ENCODE peak calls at places on chromosomes 11 and 22, in seven cellular contexts. Y is transverse colon, U is prostate gland, Z is spleen, I is HCT116, Q is H1, J is K562. B is an unnamed sample.

GRCh38 chr11:35029979-35030378 is 109.0 kb upstream of the CD44 start:
- DNase-seq in J (peak), U (no peak), Y (no peak), Z (no peak), I (no peak), Q (no peak), B (no peak)

GRCh38 chr11:91742155-91742554 is 482.5 kb upstream of the FAT3 start:
- DNase-seq in Q (no peak), Y (no peak), U (no peak), J (no peak), Z (no peak), I (no peak), B (no peak)

GRCh38 chr22:46229701-46230100 is 20.4 kb downstream of the CDPF1 start:
- DNase-seq in Z (no peak), Q (no peak), Y (no peak), I (no peak), J (no peak), U (no peak), B (no peak)

GRCh38 chr11:47143322-47143721 is 33.4 kb downstream of the ARFGAP2 start:
- DNase-seq in Q (no peak), J (no peak), Y (no peak), Z (no peak), I (no peak), U (peak), B (peak)

GRCh38 chr11:111986589-111986988 is 38.6 kb upstream of the DLAT start:
- DNase-seq in Y (no peak), I (no peak), U (no peak), Z (no peak), Q (no peak), J (no peak), B (no peak)

GRCh38 chr11:71247551-71248250 is 4.7 kb downstream of the SHANK2 start:
- DNase-seq in U (peak), J (no peak), Y (no peak), I (no peak), Q (no peak), Z (peak), B (peak)

GRCh38 chr11:44793350-44794090 is 66.8 kb downstream of the TSPAN18 start:
- DNase-seq in J (peak), Z (peak), U (no peak), Q (no peak), I (no peak), Y (no peak), B (no peak)

GRCh38 chr11:129290966-129291365 is 84.7 kb upstream of the BARX2 start:
- DNase-seq in Y (no peak), Z (no peak), J (no peak), I (no peak), U (no peak), Q (no peak), B (no peak)

GRCh38 chr22:40396882-40397281 is 26.5 kb downstream of the SGSM3 start:
- DNase-seq in Q (no peak), U (peak), Z (no peak), Y (peak), J (no peak), I (no peak), B (no peak)

GRCh38 chr11:16883179-16883578 is 131.0 kb downstream of the PLEKHA7 start:
- DNase-seq in Q (no peak), U (peak), J (peak), I (peak), Z (no peak), Y (peak), B (no peak)
- TF ChIP-seq CTCF in Q (no peak), U (no peak), J (peak), I (peak), Z (peak), Y (no peak), B (no peak)

GRCh38 chr22:41948142-41948541 is 1.2 kb upstream of the CENPM start:
- DNase-seq in I (no peak), U (no peak), Y (no peak), Q (no peak), Z (no peak), J (no peak), B (no peak)

GRCh38 chr22:41947181-41948080 is 479 bp upstream of the CENPM start:
- DNase-seq in Y (no peak), I (no peak), Q (no peak), Z (no peak), U (no peak), J (peak), B (no peak)

GRCh38 chr22:41949297-41949965 is 2.5 kb upstream of the CENPM start:
- DNase-seq in U (no peak), Y (no peak), Z (peak), I (no peak), J (no peak), Q (no peak), B (no peak)

GRCh38 chr22:41943661-41944209 is 3.2 kb downstream of the CENPM start:
- DNase-seq in J (no peak), I (no peak), Z (no peak), Y (peak), U (no peak), Q (no peak), B (no peak)

DNA sequence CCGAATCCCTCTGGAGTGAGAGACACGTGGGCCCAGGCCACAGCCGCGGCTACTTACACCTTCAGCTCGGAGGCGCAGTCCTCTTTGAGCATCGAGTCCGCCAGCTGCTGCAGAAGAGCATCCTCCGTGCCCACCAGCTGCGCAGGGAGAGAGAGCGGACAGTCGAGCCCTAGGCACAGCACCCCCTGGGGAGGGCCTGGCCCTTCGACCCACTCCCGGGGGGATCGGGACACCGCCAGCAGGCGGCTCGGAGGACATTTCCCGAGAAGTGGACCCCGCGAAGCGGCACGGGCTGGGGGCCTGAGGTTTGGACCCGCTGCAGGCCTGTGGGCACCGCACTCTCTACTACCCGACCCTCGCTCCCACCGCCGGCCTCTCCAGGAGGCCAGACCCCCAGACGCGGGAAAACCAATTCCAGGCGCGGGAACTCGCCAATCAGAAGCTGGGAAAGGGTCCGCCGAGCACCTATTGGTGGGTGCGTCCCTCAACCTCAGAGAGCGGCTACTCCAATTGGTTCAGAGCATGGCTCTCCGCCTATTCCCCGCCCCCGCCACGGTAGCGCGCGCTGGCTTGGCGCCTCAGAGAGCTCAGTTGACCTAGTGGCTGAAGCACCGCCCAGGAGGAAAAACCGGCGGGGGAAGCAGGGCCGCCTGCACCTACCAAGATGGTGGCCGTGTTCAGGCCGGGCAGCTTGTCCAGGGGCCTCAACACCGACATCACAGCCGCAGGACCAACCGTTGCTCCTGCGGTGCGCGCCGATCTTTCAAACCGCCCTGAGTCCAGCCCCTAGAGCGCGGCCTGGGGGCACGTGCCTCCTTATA is at the start of gene CENPM:
- DNase-seq in U (peak), Z (peak), J (peak), Y (peak), I (peak), Q (peak), B (peak)
- TF ChIP-seq POLR2AphosphoS5 in U (peak), Z (peak), J (no peak), Y (peak), I (peak), Q (no peak), B (no peak)

GRCh38 chr11:72781063-72781312 is 12.9 kb downstream of the STARD10 start:
- DNase-seq in Q (no peak), Y (peak), Z (no peak), U (peak), J (no peak), I (no peak), B (no peak)
- TF ChIP-seq POLR2A in Q (no peak), Y (peak), Z (no peak), U (peak), J (no peak), I (no peak), B (no peak)

GRCh38 chr11:67468835-67469811 is at the start of gene TMEM134:
- DNase-seq in J (peak), Y (peak), U (peak), Z (peak), I (peak), Q (peak), B (peak)
- TF ChIP-seq CTCF in J (peak), Y (peak), U (peak), Z (peak), I (peak), Q (peak), B (no peak)

B was measured in sigmoid colon.